ENCODE peak calls at places on chromosomes 13 and 19, in six cellular contexts. H is K562, B is HepG2, U is GM23338, O is WTC11, T is GM12878. D is an unnamed sample.

GRCh38 chr19:55563261-55563690 is 17.4 kb downstream of the ZNF579 start:
- DNase-seq in H (no peak), B (no peak), T (no peak), O (no peak), U (no peak), D (no peak)

GRCh38 chr13:72473321-72473720 is 254.1 kb downstream of the MZT1 start:
- DNase-seq in O (no peak), B (no peak), H (no peak), U (no peak), T (no peak), D (no peak)

GRCh38 chr19:46924874-46925547 is 64.2 kb downstream of the ARHGAP35 start:
- DNase-seq in U (no peak), H (peak; percentile 76), T (no peak), B (no peak), O (no peak), D (no peak)

GRCh38 chr19:55350620-55351315 is 3.8 kb downstream of the COX6B2 start:
- DNase-seq in H (no peak), U (no peak), T (no peak), O (no peak), B (no peak), D (no peak)

GRCh38 chr13:53242015-53242414 is 213.4 kb downstream of the OLFM4 start:
- DNase-seq in B (no peak), H (no peak), T (no peak), U (no peak), O (no peak), D (no peak)

GRCh38 chr19:40178756-40179155 is 12.5 kb upstream of the MAP3K10 start:
- DNase-seq in O (no peak), H (no peak), U (no peak), T (no peak), B (no peak), D (no peak)

GRCh38 chr13:30526612-30527217 is 61.0 kb upstream of the HMGB1 start:
- DNase-seq in T (no peak), O (peak; percentile 16), U (peak; percentile 26), H (peak; percentile 21), B (peak; percentile 4), D (no peak)

GRCh38 chr13:93309886-93310520 is 83.4 kb downstream of the GPC6 start:
- DNase-seq in B (peak; percentile 5), O (no peak), T (no peak), U (no peak), H (no peak), D (no peak)

GRCh38 chr19:45419396-45419795 is 4.3 kb downstream of the ERCC1 start:
- DNase-seq in B (no peak), H (no peak), U (no peak), T (no peak), O (no peak), D (no peak)

GRCh38 chr13:54185785-54186184 is 1157.2 kb downstream of the OLFM4 start:
- DNase-seq in H (no peak), B (no peak), U (peak; percentile 88), T (no peak), O (peak; percentile 51), D (no peak)

GRCh38 chr19:21584532-21584931 is 79.1 kb downstream of the ZNF429 start:
- DNase-seq in U (no peak), O (no peak), B (no peak), H (no peak), T (no peak), D (no peak)

GRCh38 chr19:8108560-8109445 is 40.6 kb downstream of the FBN3 start:
- DNase-seq in H (no peak), U (no peak), O (no peak), T (no peak), B (no peak), D (no peak)

GRCh38 chr13:104534847-104535246 is 1468.6 kb upstream of the SLC10A2 start:
- DNase-seq in H (peak; percentile 0), B (no peak), O (peak; percentile 59), U (peak; percentile 76), T (no peak), D (no peak)

GRCh38 chr19:17922138-17922537 is 10.7 kb upstream of the CCDC124 start:
- DNase-seq in T (no peak), H (no peak), U (no peak), O (no peak), B (no peak), D (no peak)

GRCh38 chr13:19984430-19985218 is 26.1 kb downstream of the ZMYM2 start:
- DNase-seq in T (peak; percentile 50), U (peak; percentile 84), O (no peak), H (peak; percentile 43), B (peak; percentile 16), D (no peak)

GRCh38 chr13:28679628-28680027 is 20.7 kb downstream of the POMP start:
- DNase-seq in H (no peak), U (peak; percentile 42), T (no peak), B (peak; percentile 9), O (no peak), D (no peak)

GRCh38 chr19:17311455-17312248 is 2.3 kb downstream of the DDA1 start:
- DNase-seq in T (no peak), H (no peak), B (peak; percentile 76), O (no peak), U (no peak), D (no peak)

GRCh38 chr19:44476559-44477408 is 23.5 kb downstream of the ZNF180 start:
- DNase-seq in T (no peak), H (peak; percentile 23), U (peak; percentile 46), O (no peak), B (peak; percentile 16), D (no peak)

GRCh38 chr19:6828306-6828697 is 55.8 kb downstream of the VAV1 start:
- DNase-seq in H (peak; percentile 54), T (no peak), O (no peak), B (no peak), U (peak; percentile 19), D (no peak)

GRCh38 chr13:40101708-40102359 is 446.4 kb downstream of the COG6 start:
- DNase-seq in T (peak; percentile 54), H (no peak), U (no peak), O (no peak), B (no peak), D (no peak)

GRCh38 chr19:58407658-58408151 is 744 bp upstream of the ZNF584 start:
- DNase-seq in B (peak; percentile 57), O (no peak), H (peak; percentile 59), U (peak; percentile 29), T (no peak), D (no peak)

GRCh38 chr13:80630685-80631121 is 289.8 kb upstream of the SPRY2 start:
- DNase-seq in O (no peak), U (no peak), T (no peak), B (no peak), H (no peak), D (no peak)

GRCh38 chr19:30898353-30899103 is 450.7 kb downstream of the TSHZ3 start:
- DNase-seq in B (no peak), U (peak; percentile 66), H (no peak), T (no peak), O (no peak), D (no peak)

GRCh38 chr13:99434258-99434788 is 66.9 kb upstream of the TM9SF2 start:
- DNase-seq in T (no peak), B (peak; percentile 17), U (peak; percentile 73), H (peak; percentile 85), O (peak; percentile 53), D (no peak)

GRCh38 chr19:35350591-35350990 is 2.9 kb downstream of the FFAR1 start:
- DNase-seq in B (no peak), O (no peak), H (no peak), T (no peak), U (no peak), D (no peak)

GRCh38 chr19:33703821-33704220 is 82.1 kb downstream of the CHST8 start:
- DNase-seq in H (no peak), O (no peak), B (no peak), U (no peak), T (no peak), D (no peak)
- TF ChIP-seq CREB1 in H (no peak), O (no peak), B (no peak), U (no peak), T (no peak), D (no peak)

DNA sequence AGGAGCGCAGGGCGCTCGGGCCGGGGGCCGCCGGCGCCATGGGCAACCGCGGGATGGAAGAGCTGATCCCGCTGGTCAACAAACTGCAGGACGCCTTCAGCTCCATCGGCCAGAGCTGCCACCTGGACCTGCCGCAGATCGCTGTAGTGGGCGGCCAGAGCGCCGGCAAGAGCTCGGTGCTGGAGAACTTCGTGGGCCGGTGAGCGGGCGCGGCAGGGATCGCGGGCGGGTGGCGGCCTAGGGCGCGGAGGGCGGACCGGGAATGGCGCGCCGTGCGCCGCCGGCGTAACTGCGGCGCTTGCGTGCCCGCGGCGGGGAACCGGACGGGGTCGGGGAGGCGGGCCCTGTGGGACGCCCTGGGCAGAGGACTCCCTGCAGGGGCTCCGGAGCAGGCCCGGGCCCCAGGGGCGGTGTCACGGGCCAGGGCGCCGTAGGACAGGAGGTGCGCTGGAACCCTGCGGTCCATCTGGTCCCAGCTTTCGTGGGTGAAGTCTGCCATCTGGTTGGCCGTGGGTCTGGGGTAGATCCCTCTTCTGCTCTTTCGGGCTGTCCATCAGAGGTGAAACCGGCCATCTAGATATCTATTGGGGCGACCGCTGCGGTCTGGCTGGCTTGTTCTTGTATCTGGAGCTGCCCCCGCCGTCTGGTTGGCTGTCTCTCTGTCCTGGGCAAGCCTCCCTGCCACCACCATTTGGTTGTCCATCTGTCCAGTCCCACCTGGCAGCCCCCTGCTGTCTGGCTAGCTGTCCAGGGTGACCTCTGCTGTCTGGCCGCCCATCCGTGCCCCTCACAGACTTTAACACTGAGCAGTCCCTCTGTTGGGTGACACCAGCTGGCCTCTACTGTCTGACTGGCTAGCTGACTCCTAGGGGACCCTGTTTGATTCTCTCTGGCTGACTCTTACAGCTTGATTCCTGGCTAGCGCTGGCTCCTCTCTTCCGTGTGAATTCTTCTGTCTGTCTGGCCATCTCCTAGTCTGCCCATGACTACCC is 622 bp downstream of the DNM2 start:
- DNase-seq in U (peak; percentile 43), H (peak; percentile 59), O (peak; percentile 38), T (no peak), B (no peak), D (peak; percentile 72)
- TF ChIP-seq CREB1 in U (no peak), H (no peak), O (no peak), T (no peak), B (no peak), D (no peak)

GRCh38 chr13:94329754-94330551 is 149.5 kb downstream of the DCT start:
- DNase-seq in T (no peak), U (no peak), H (no peak), B (peak; percentile 28), O (no peak), D (no peak)
- TF ChIP-seq CREB1 in T (no peak), U (no peak), H (no peak), B (no peak), O (no peak), D (no peak)

DNA sequence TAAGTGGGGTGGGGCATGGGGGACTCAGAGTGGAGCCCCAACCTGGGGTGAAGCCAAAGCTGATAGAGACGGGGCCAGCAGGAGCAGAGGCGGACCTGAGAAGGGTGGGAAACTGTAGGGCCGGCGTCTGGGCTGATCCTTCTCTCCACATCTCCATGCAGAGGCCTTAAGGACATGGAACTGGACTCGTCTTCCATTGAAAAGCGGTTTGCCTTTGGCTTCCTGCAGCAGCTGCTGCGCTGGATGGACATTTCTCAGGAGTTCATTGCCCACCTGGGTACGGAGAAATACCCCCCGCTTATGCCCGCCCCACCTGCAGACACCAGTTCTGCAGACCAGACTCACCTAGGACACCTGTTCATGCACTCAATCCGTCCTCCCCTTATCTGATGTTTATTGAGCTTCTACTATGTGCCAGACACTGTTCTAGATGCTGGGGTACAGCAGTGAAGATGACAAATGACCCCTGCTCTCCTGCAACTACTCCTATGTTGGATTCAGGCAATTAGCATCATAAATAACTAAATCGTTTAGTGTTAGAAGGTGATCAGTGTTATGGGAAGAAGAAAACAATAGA is 74.1 kb downstream of the RYR1 start:
- DNase-seq in B (no peak), O (no peak), T (no peak), U (no peak), H (no peak), D (no peak)
- TF ChIP-seq CREB1 in B (no peak), O (no peak), T (no peak), U (no peak), H (no peak), D (no peak)

GRCh38 chr13:78603240-78603947 is at the start of gene POU4F1:
- DNase-seq in U (peak; percentile 94), B (peak; percentile 72), H (peak; percentile 89), O (peak; percentile 93), T (peak; percentile 19), D (peak; percentile 90)
- TF ChIP-seq CREB1 in U (no peak), B (no peak), H (no peak), O (no peak), T (no peak), D (peak; percentile 35)

D was measured in H1.